ENCODE peak calls at places on chromosome 18, in four cellular contexts. One of them, this sample, is unnamed.

GRCh38 chr18:13442451-13442850 is 223.9 kb downstream of the LDLRAD4 start:
- DNase-seq in K562: no peak
- DNase-seq in WTC11: no peak
- DNase-seq in HepG2: no peak
- DNase-seq in this sample: no peak

GRCh38 chr18:56748698-56749268 is 97.6 kb downstream of the WDR7 start:
- DNase-seq in WTC11: no peak
- DNase-seq in K562: peak
- DNase-seq in HepG2: peak
- DNase-seq in this sample: peak

GRCh38 chr18:50967714-50968661 is at the start of gene ELAC1:
- DNase-seq in K562: peak
- DNase-seq in HepG2: peak
- DNase-seq in WTC11: peak
- DNase-seq in this sample: peak

GRCh38 chr18:37252854-37253396 is 312.7 kb downstream of the CELF4 start:
- DNase-seq in K562: no peak
- DNase-seq in WTC11: no peak
- DNase-seq in HepG2: no peak
- DNase-seq in this sample: no peak

GRCh38 chr18:37435150-37435872 is 130.3 kb downstream of the CELF4 start:
- DNase-seq in HepG2: no peak
- DNase-seq in K562: no peak
- DNase-seq in WTC11: no peak
- DNase-seq in this sample: no peak

GRCh38 chr18:13811993-13812392 is 12.0 kb upstream of the MC5R start:
- DNase-seq in K562: peak
- DNase-seq in WTC11: no peak
- DNase-seq in HepG2: peak
- DNase-seq in this sample: peak

GRCh38 chr18:63949068-63949737 is at the start of gene HMSD:
- DNase-seq in HepG2: no peak
- DNase-seq in WTC11: peak
- DNase-seq in K562: peak
- DNase-seq in this sample: peak

GRCh38 chr18:45930953-45931352 is 36.2 kb downstream of the EPG5 start:
- DNase-seq in K562: no peak
- DNase-seq in WTC11: no peak
- DNase-seq in HepG2: no peak
- DNase-seq in this sample: no peak

GRCh38 chr18:79530821-79531220 is 135.1 kb downstream of the NFATC1 start:
- DNase-seq in K562: no peak
- DNase-seq in WTC11: peak
- DNase-seq in HepG2: no peak
- DNase-seq in this sample: no peak

GRCh38 chr18:23401400-23402347 is 51.4 kb upstream of the RIOK3 start:
- DNase-seq in HepG2: peak
- DNase-seq in K562: no peak
- DNase-seq in WTC11: peak
- DNase-seq in this sample: peak

GRCh38 chr18:49094979-49095632 is 144.3 kb upstream of the SMAD7 start:
- DNase-seq in HepG2: no peak
- DNase-seq in WTC11: no peak
- DNase-seq in K562: no peak
- DNase-seq in this sample: no peak

GRCh38 chr18:79682896-79683625 is 3.5 kb downstream of the CTDP1 start:
- DNase-seq in K562: no peak
- DNase-seq in WTC11: no peak
- DNase-seq in HepG2: no peak
- DNase-seq in this sample: no peak

GRCh38 chr18:64208531-64208930 is 59.6 kb upstream of the LINC00305 start:
- DNase-seq in WTC11: no peak
- DNase-seq in K562: no peak
- DNase-seq in HepG2: no peak
- DNase-seq in this sample: no peak

GRCh38 chr18:46321954-46322353 is 217.8 kb downstream of the HAUS1 start:
- DNase-seq in WTC11: no peak
- DNase-seq in K562: no peak
- DNase-seq in HepG2: no peak
- DNase-seq in this sample: no peak

GRCh38 chr18:54774423-54774822 is 53.9 kb upstream of the RAB27B start:
- DNase-seq in HepG2: no peak
- DNase-seq in WTC11: no peak
- DNase-seq in K562: no peak
- DNase-seq in this sample: no peak

GRCh38 chr18:5825663-5826062 is 69.7 kb downstream of the TMEM200C start:
- DNase-seq in WTC11: no peak
- DNase-seq in HepG2: no peak
- DNase-seq in K562: no peak
- DNase-seq in this sample: no peak

GRCh38 chr18:63844254-63844653 is 43.3 kb upstream of the SERPINB2 start:
- DNase-seq in K562: peak
- DNase-seq in HepG2: no peak
- DNase-seq in WTC11: no peak
- DNase-seq in this sample: no peak

GRCh38 chr18:23281626-23282436 is 146.5 kb downstream of the CABLES1 start:
- DNase-seq in WTC11: no peak
- DNase-seq in K562: no peak
- DNase-seq in HepG2: no peak
- DNase-seq in this sample: no peak

GRCh38 chr18:35789543-35789942 is 182.9 kb upstream of the RMP24 start:
- DNase-seq in WTC11: no peak
- DNase-seq in HepG2: no peak
- DNase-seq in K562: no peak
- DNase-seq in this sample: no peak

GRCh38 chr18:32754508-32755263 is 18.1 kb downstream of the KLHL14 start:
- DNase-seq in HepG2: no peak
- DNase-seq in K562: no peak
- DNase-seq in WTC11: no peak
- DNase-seq in this sample: no peak

GRCh38 chr18:61870151-61870550 is 22.7 kb downstream of the RNF152 start:
- DNase-seq in HepG2: no peak
- DNase-seq in K562: no peak
- DNase-seq in WTC11: no peak
- DNase-seq in this sample: no peak

GRCh38 chr18:62400916-62401315 is 75.8 kb downstream of the TNFRSF11A start:
- DNase-seq in K562: no peak
- DNase-seq in HepG2: no peak
- DNase-seq in WTC11: no peak
- DNase-seq in this sample: no peak

GRCh38 chr18:62249478-62250097 is 62.5 kb downstream of the RELCH start:
- DNase-seq in WTC11: peak
- DNase-seq in K562: peak
- DNase-seq in HepG2: peak
- DNase-seq in this sample: peak

GRCh38 chr18:76686737-76687231 is 135.6 kb upstream of the ZNF236 start:
- DNase-seq in HepG2: peak
- DNase-seq in WTC11: peak
- DNase-seq in K562: no peak
- DNase-seq in this sample: peak

GRCh38 chr18:2681993-2682603 is 26.6 kb downstream of the SMCHD1 start:
- DNase-seq in K562: no peak
- DNase-seq in WTC11: no peak
- DNase-seq in HepG2: no peak
- DNase-seq in this sample: no peak

GRCh38 chr18:48230459-48231113 is 178.6 kb downstream of the ZBTB7C start:
- DNase-seq in HepG2: peak
- DNase-seq in K562: peak
- DNase-seq in WTC11: peak
- DNase-seq in this sample: peak

GRCh38 chr18:58364867-58365533 is 263.9 kb downstream of the ALPK2 start:
- DNase-seq in WTC11: no peak
- DNase-seq in K562: no peak
- DNase-seq in HepG2: no peak
- DNase-seq in this sample: no peak

GRCh38 chr18:49487711-49488310 is 777 bp upstream of the C18orf32 start:
- DNase-seq in WTC11: no peak
- DNase-seq in HepG2: no peak
- DNase-seq in K562: peak
- DNase-seq in this sample: no peak

GRCh38 chr18:2792395-2792794 is 54.4 kb upstream of the EMILIN2 start:
- DNase-seq in WTC11: no peak
- DNase-seq in HepG2: no peak
- DNase-seq in K562: no peak
- DNase-seq in this sample: no peak

GRCh38 chr18:79576686-79577351 is 102.8 kb upstream of the CTDP1 start:
- DNase-seq in K562: no peak
- DNase-seq in WTC11: no peak
- DNase-seq in HepG2: no peak
- DNase-seq in this sample: no peak

GRCh38 chr18:77106331-77106730 is 26.3 kb downstream of the MBP start:
- DNase-seq in K562: peak
- DNase-seq in HepG2: no peak
- DNase-seq in WTC11: no peak
- DNase-seq in this sample: no peak

GRCh38 chr18:2657043-2657512 is 1.6 kb downstream of the SMCHD1 start:
- DNase-seq in K562: no peak
- DNase-seq in WTC11: no peak
- DNase-seq in HepG2: no peak
- DNase-seq in this sample: no peak

GRCh38 chr18:76518543-76519155 is 23.6 kb upstream of the ZNF516 start:
- DNase-seq in WTC11: peak
- DNase-seq in K562: no peak
- DNase-seq in HepG2: no peak
- DNase-seq in this sample: peak

DNA sequence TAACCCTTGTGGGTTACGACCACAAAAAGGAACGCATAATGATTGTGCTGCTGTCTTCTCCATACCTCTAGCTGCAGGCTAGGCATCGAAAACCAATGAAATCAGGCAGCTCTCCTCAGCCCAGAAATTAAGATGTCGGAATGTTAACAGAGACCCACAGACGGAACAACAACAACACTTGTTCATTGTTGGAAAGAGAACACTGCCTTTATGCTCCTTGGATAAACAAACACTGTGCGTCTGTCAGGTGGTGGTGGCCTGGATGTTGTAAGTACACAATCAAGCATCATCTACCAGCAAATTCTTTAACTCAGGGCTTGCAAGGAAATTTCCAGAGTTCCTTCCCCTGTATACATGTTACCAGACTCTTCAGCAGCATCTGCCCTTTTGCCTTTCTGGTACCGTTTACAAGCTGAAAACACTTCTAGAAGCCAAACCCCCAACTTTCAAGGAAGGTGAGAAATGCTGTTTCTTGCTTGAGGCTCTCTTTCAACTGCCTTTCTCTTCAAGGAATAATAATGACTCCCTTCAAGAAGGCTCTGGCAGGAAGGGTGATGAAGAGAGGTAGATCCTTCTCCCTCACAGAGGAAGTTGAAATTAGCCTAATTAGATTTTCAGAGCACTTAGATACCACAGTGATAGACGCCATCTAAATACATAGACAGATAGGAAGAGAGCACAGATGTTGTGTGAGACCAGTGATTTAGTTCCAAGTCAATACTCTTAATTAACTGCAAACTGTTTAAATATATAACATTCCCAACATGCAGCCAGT is 332.7 kb downstream of the ZNF521 start:
- DNase-seq in HepG2: no peak
- DNase-seq in K562: no peak
- DNase-seq in WTC11: no peak
- DNase-seq in this sample: no peak
- TF ChIP-seq ELF4 in HepG2: no peak
- TF ChIP-seq ELF4 in K562: no peak
- TF ChIP-seq ELF4 in WTC11: no peak
- TF ChIP-seq ELF4 in this sample: no peak

GRCh38 chr18:68270009-68270408 is 444.9 kb downstream of the TMX3 start:
- DNase-seq in HepG2: no peak
- DNase-seq in K562: no peak
- DNase-seq in WTC11: no peak
- DNase-seq in this sample: no peak

GRCh38 chr18:68275616-68276015 is 439.3 kb downstream of the TMX3 start:
- DNase-seq in WTC11: no peak
- DNase-seq in K562: no peak
- DNase-seq in HepG2: no peak
- DNase-seq in this sample: no peak
- TF ChIP-seq SP1 in WTC11: no peak
- TF ChIP-seq SP1 in K562: no peak
- TF ChIP-seq SP1 in HepG2: no peak
- TF ChIP-seq SP1 in this sample: no peak

GRCh38 chr18:11035814-11036213 is 113.6 kb downstream of the PIEZO2 start:
- DNase-seq in K562: no peak
- DNase-seq in WTC11: no peak
- DNase-seq in HepG2: no peak
- DNase-seq in this sample: no peak
- TF ChIP-seq ELF4 in K562: no peak
- TF ChIP-seq ELF4 in WTC11: no peak
- TF ChIP-seq ELF4 in HepG2: no peak
- TF ChIP-seq ELF4 in this sample: no peak

DNA sequence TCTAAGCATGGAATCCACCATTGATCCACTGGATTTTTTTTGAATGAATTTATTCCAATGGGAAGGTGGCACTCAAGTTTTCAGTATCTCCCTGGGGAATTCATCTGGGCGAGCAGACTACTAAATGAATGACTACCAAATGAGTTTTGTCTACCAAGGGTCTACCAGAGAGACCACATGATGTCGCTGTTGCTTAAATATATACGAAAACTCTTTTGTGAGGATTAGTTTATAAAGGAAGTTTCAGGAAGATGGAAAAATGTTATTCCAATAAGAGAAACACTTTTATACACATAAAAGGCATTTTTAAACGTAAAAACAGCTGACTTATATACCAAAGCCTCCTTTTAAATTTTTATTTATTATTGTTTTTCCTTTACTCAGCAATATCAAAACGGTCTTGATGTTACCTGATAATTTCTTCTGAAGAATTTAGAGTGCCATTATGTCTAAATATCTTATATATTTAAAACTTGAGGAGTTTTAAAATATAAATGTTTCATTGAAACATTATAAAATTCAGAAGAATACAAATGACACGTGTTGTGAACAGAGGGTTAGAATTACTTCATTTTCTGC is 139.7 kb downstream of the HRH4 start:
- DNase-seq in HepG2: peak
- DNase-seq in WTC11: no peak
- DNase-seq in K562: peak
- DNase-seq in this sample: peak
- TF ChIP-seq SP1 in HepG2: no peak
- TF ChIP-seq SP1 in WTC11: no peak
- TF ChIP-seq SP1 in K562: no peak
- TF ChIP-seq SP1 in this sample: no peak

GRCh38 chr18:8063733-8064132 is 496.6 kb downstream of the PTPRM start:
- DNase-seq in HepG2: no peak
- DNase-seq in K562: no peak
- DNase-seq in WTC11: no peak
- DNase-seq in this sample: no peak
- TF ChIP-seq ELF4 in HepG2: no peak
- TF ChIP-seq ELF4 in K562: no peak
- TF ChIP-seq ELF4 in WTC11: no peak
- TF ChIP-seq ELF4 in this sample: no peak

GRCh38 chr18:69617888-69618287 is 217.2 kb downstream of the DOK6 start:
- DNase-seq in K562: no peak
- DNase-seq in WTC11: no peak
- DNase-seq in HepG2: no peak
- DNase-seq in this sample: no peak
- TF ChIP-seq SP1 in K562: no peak
- TF ChIP-seq SP1 in WTC11: no peak
- TF ChIP-seq SP1 in HepG2: no peak
- TF ChIP-seq SP1 in this sample: no peak